ENCODE peak calls at places on chromosomes 13 and 19, in seven cellular contexts. F, J, D, S, T, W and G are unnamed samples.

GRCh38 chr13:34833562-34834182 is 108.4 kb upstream of the NBEA start:
- DNase-seq in T (peak), W (no peak), J (peak), F (peak), S (no peak), D (peak), G (peak)

GRCh38 chr13:62320129-62320724 is 904.6 kb upstream of the PCDH20 start:
- DNase-seq in D (peak), F (peak), J (no peak), T (peak), W (peak), S (peak), G (peak)

GRCh38 chr19:41263042-41263849 is 926 bp upstream of the HNRNPUL1 start:
- DNase-seq in F (no peak), W (peak), T (peak), S (peak), J (peak), D (no peak), G (peak)

GRCh38 chr13:48975101-48975925 is at the start of gene FNDC3A:
- DNase-seq in D (peak), T (peak), F (peak), S (no peak), J (peak), W (peak), G (peak)

GRCh38 chr13:108993346-108993745 is 363.9 kb downstream of the MYO16 start:
- DNase-seq in D (no peak), S (no peak), T (no peak), J (no peak), W (no peak), F (no peak), G (peak)

GRCh38 chr19:48558018-48558684 is 6.2 kb downstream of the SULT2B1 start:
- DNase-seq in W (peak), J (peak), S (no peak), T (peak), D (no peak), F (peak), G (no peak)

GRCh38 chr19:49954092-49954825 is 6.7 kb downstream of the SIGLEC11 start:
- DNase-seq in T (no peak), W (peak), S (no peak), D (no peak), F (no peak), J (no peak), G (peak)

GRCh38 chr13:109781384-109782065 is 4.9 kb downstream of the IRS2 start:
- DNase-seq in F (no peak), T (no peak), W (no peak), D (no peak), S (no peak), J (no peak), G (peak)

GRCh38 chr13:86922936-86923335 is 748.2 kb upstream of the SLITRK5 start:
- DNase-seq in D (no peak), S (no peak), W (no peak), F (no peak), T (peak), J (no peak), G (no peak)

GRCh38 chr19:40229484-40229883 is 3.0 kb upstream of the CCNP start:
- DNase-seq in J (no peak), S (no peak), D (no peak), F (no peak), T (peak), W (no peak), G (no peak)

GRCh38 chr13:27283906-27284523 is 13.4 kb downstream of the RASL11A start:
- DNase-seq in D (peak), F (peak), W (no peak), T (peak), S (no peak), J (no peak), G (peak)

GRCh38 chr13:44765076-44765475 is 188.9 kb upstream of the TSC22D1 start:
- DNase-seq in D (no peak), F (no peak), S (no peak), J (no peak), W (peak), T (no peak), G (no peak)

GRCh38 chr19:15453091-15453498 is 3.3 kb upstream of the WIZ start:
- DNase-seq in S (no peak), T (no peak), W (no peak), F (no peak), J (peak), D (peak), G (no peak)

GRCh38 chr19:10707440-10707839 is 6.2 kb downstream of the QTRT1 start:
- DNase-seq in F (no peak), W (no peak), T (no peak), J (no peak), D (no peak), S (no peak), G (no peak)

GRCh38 chr19:10699650-10700335 is 1.4 kb upstream of the QTRT1 start:
- DNase-seq in J (peak), S (peak), W (peak), D (peak), F (peak), T (peak), G (peak)

GRCh38 chr19:10706990-10707389 is 5.8 kb downstream of the QTRT1 start:
- DNase-seq in J (no peak), F (no peak), T (no peak), S (no peak), W (peak), D (no peak), G (no peak)

GRCh38 chr19:10701955-10702307 is 692 bp downstream of the QTRT1 start:
- DNase-seq in T (no peak), S (no peak), J (peak), F (no peak), W (peak), D (peak), G (peak)
- TF ChIP-seq MAX in T (no peak), S (no peak), J (no peak), F (no peak), W (no peak), D (no peak), G (peak)

DNA sequence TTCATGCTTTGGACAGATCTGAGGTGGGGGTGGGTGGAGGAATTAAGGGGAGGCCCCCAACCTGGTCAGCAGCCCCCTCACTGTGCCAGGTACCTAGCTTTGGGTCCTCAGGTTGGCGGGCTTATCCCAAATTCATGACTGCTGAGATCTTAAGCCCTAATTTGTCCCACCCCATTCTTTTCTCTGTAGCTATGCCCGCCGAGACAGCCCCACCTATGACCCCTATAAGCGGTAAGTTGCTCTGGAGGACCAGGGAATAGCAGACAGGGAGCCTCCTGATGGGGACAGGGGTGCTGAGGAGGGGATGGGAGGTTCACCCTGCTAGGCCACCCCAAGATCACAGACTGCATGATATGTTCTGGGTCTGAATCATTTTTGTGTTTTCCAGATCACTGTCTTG is 14.3 kb downstream of the ZNF296 start:
- DNase-seq in F (no peak), J (no peak), S (no peak), W (no peak), T (no peak), D (no peak), G (no peak)
- TF ChIP-seq MAX in F (no peak), J (no peak), S (no peak), W (no peak), T (no peak), D (no peak), G (no peak)

GRCh38 chr13:98557934-98558630 is 18.8 kb downstream of the STK24 start:
- DNase-seq in W (no peak), F (no peak), S (no peak), J (no peak), D (no peak), T (no peak), G (no peak)
- TF ChIP-seq MAX in W (no peak), F (no peak), S (no peak), J (no peak), D (no peak), T (no peak), G (no peak)

GRCh38 chr19:17411801-17412200 is 6.4 kb upstream of the BST2 start:
- DNase-seq in S (no peak), J (no peak), W (no peak), F (no peak), D (no peak), T (no peak), G (no peak)
- TF ChIP-seq MAX in S (no peak), J (no peak), W (no peak), F (no peak), D (no peak), T (no peak), G (no peak)